ENCODE peak calls at places on chromosomes 7 and 10, in seven cellular contexts. One of them, this sample, is unnamed.

GRCh38 chr7:148865283-148865682 is 18.8 kb downstream of the EZH2 start:
- DNase-seq in AG04450: no peak
- DNase-seq in caudate nucleus: no peak
- DNase-seq in nucleus accumbens: no peak
- DNase-seq in Right ventricle myocardium superior: no peak
- DNase-seq in hypothalamus: no peak
- DNase-seq in activated CD4-positive, alpha-beta T cell treated with anti-CD3 and anti-CD28 coated beads, Interleukin-2, amount 50 U/mL, for 1 hour: no peak
- DNase-seq in this sample: no peak

GRCh38 chr10:112006407-112006806 is 177.2 kb downstream of the GPAM start:
- DNase-seq in AG04450: no peak
- DNase-seq in caudate nucleus: no peak
- DNase-seq in nucleus accumbens: no peak
- DNase-seq in Right ventricle myocardium superior: no peak
- DNase-seq in hypothalamus: no peak
- DNase-seq in activated CD4-positive, alpha-beta T cell treated with anti-CD3 and anti-CD28 coated beads, Interleukin-2, amount 50 U/mL, for 1 hour: no peak
- DNase-seq in this sample: no peak

GRCh38 chr7:113394856-113395255 is 276.5 kb upstream of the SMIM30 start:
- DNase-seq in AG04450: no peak
- DNase-seq in caudate nucleus: no peak
- DNase-seq in nucleus accumbens: no peak
- DNase-seq in Right ventricle myocardium superior: no peak
- DNase-seq in hypothalamus: no peak
- DNase-seq in activated CD4-positive, alpha-beta T cell treated with anti-CD3 and anti-CD28 coated beads, Interleukin-2, amount 50 U/mL, for 1 hour: no peak
- DNase-seq in this sample: no peak

GRCh38 chr10:129893690-129894089 is 70.4 kb downstream of the EBF3 start:
- DNase-seq in AG04450: no peak
- DNase-seq in caudate nucleus: no peak
- DNase-seq in nucleus accumbens: no peak
- DNase-seq in Right ventricle myocardium superior: no peak
- DNase-seq in hypothalamus: no peak
- DNase-seq in activated CD4-positive, alpha-beta T cell treated with anti-CD3 and anti-CD28 coated beads, Interleukin-2, amount 50 U/mL, for 1 hour: no peak
- DNase-seq in this sample: no peak

GRCh38 chr7:20095862-20096261 is 121.3 kb downstream of the MACC1 start:
- DNase-seq in AG04450: no peak
- DNase-seq in caudate nucleus: no peak
- DNase-seq in nucleus accumbens: no peak
- DNase-seq in Right ventricle myocardium superior: no peak
- DNase-seq in hypothalamus: no peak
- DNase-seq in activated CD4-positive, alpha-beta T cell treated with anti-CD3 and anti-CD28 coated beads, Interleukin-2, amount 50 U/mL, for 1 hour: no peak
- DNase-seq in this sample: no peak

GRCh38 chr10:45471531-45472310 is 97.7 kb downstream of the ALOX5 start:
- DNase-seq in AG04450: no peak
- DNase-seq in caudate nucleus: no peak
- DNase-seq in nucleus accumbens: no peak
- DNase-seq in Right ventricle myocardium superior: no peak
- DNase-seq in hypothalamus: no peak
- DNase-seq in activated CD4-positive, alpha-beta T cell treated with anti-CD3 and anti-CD28 coated beads, Interleukin-2, amount 50 U/mL, for 1 hour: no peak
- DNase-seq in this sample: no peak

GRCh38 chr7:107628461-107629064 is 32.1 kb upstream of the SLC26A4 start:
- DNase-seq in AG04450: no peak
- DNase-seq in caudate nucleus: no peak
- DNase-seq in nucleus accumbens: no peak
- DNase-seq in Right ventricle myocardium superior: no peak
- DNase-seq in hypothalamus: no peak
- DNase-seq in activated CD4-positive, alpha-beta T cell treated with anti-CD3 and anti-CD28 coated beads, Interleukin-2, amount 50 U/mL, for 1 hour: no peak
- DNase-seq in this sample: no peak

GRCh38 chr10:4457597-4457996 is 368.4 kb upstream of the AKR1E2 start:
- DNase-seq in AG04450: no peak
- DNase-seq in caudate nucleus: no peak
- DNase-seq in nucleus accumbens: no peak
- DNase-seq in Right ventricle myocardium superior: no peak
- DNase-seq in hypothalamus: no peak
- DNase-seq in activated CD4-positive, alpha-beta T cell treated with anti-CD3 and anti-CD28 coated beads, Interleukin-2, amount 50 U/mL, for 1 hour: no peak
- DNase-seq in this sample: no peak

GRCh38 chr10:77325233-77325537 is 312.4 kb downstream of the KCNMA1 start:
- DNase-seq in AG04450: no peak
- DNase-seq in caudate nucleus: no peak
- DNase-seq in nucleus accumbens: no peak
- DNase-seq in Right ventricle myocardium superior: no peak
- DNase-seq in hypothalamus: no peak
- DNase-seq in activated CD4-positive, alpha-beta T cell treated with anti-CD3 and anti-CD28 coated beads, Interleukin-2, amount 50 U/mL, for 1 hour: no peak
- DNase-seq in this sample: no peak

GRCh38 chr7:30181211-30181610 is 46.4 kb downstream of the MTURN start:
- DNase-seq in AG04450: no peak
- DNase-seq in caudate nucleus: no peak
- DNase-seq in nucleus accumbens: no peak
- DNase-seq in Right ventricle myocardium superior: no peak
- DNase-seq in hypothalamus: no peak
- DNase-seq in activated CD4-positive, alpha-beta T cell treated with anti-CD3 and anti-CD28 coated beads, Interleukin-2, amount 50 U/mL, for 1 hour: no peak
- DNase-seq in this sample: peak

GRCh38 chr10:57905866-57906265 is 361.8 kb downstream of the IPMK start:
- DNase-seq in AG04450: no peak
- DNase-seq in caudate nucleus: no peak
- DNase-seq in nucleus accumbens: no peak
- DNase-seq in Right ventricle myocardium superior: no peak
- DNase-seq in hypothalamus: no peak
- DNase-seq in activated CD4-positive, alpha-beta T cell treated with anti-CD3 and anti-CD28 coated beads, Interleukin-2, amount 50 U/mL, for 1 hour: no peak
- DNase-seq in this sample: no peak

GRCh38 chr10:71819985-71820384 is 31.1 kb downstream of the PSAP start:
- DNase-seq in AG04450: no peak
- DNase-seq in caudate nucleus: no peak
- DNase-seq in nucleus accumbens: no peak
- DNase-seq in Right ventricle myocardium superior: no peak
- DNase-seq in hypothalamus: no peak
- DNase-seq in activated CD4-positive, alpha-beta T cell treated with anti-CD3 and anti-CD28 coated beads, Interleukin-2, amount 50 U/mL, for 1 hour: no peak
- DNase-seq in this sample: no peak

GRCh38 chr7:121547341-121548092 is 151.4 kb upstream of the FAM3C start:
- DNase-seq in AG04450: peak
- DNase-seq in caudate nucleus: no peak
- DNase-seq in nucleus accumbens: no peak
- DNase-seq in Right ventricle myocardium superior: no peak
- DNase-seq in hypothalamus: no peak
- DNase-seq in activated CD4-positive, alpha-beta T cell treated with anti-CD3 and anti-CD28 coated beads, Interleukin-2, amount 50 U/mL, for 1 hour: no peak
- DNase-seq in this sample: no peak

GRCh38 chr10:32149257-32149955 is 93.2 kb upstream of the KIF5B start:
- DNase-seq in AG04450: peak
- DNase-seq in caudate nucleus: no peak
- DNase-seq in nucleus accumbens: no peak
- DNase-seq in Right ventricle myocardium superior: peak
- DNase-seq in hypothalamus: no peak
- DNase-seq in activated CD4-positive, alpha-beta T cell treated with anti-CD3 and anti-CD28 coated beads, Interleukin-2, amount 50 U/mL, for 1 hour: no peak
- DNase-seq in this sample: peak

GRCh38 chr10:121804460-121804859 is 123.4 kb downstream of the ATE1 start:
- DNase-seq in AG04450: peak
- DNase-seq in caudate nucleus: no peak
- DNase-seq in nucleus accumbens: no peak
- DNase-seq in Right ventricle myocardium superior: no peak
- DNase-seq in hypothalamus: no peak
- DNase-seq in activated CD4-positive, alpha-beta T cell treated with anti-CD3 and anti-CD28 coated beads, Interleukin-2, amount 50 U/mL, for 1 hour: no peak
- DNase-seq in this sample: no peak

GRCh38 chr10:42482411-42482810 is 156.0 kb downstream of the ZNF33B start:
- DNase-seq in AG04450: no peak
- DNase-seq in caudate nucleus: no peak
- DNase-seq in nucleus accumbens: no peak
- DNase-seq in Right ventricle myocardium superior: no peak
- DNase-seq in hypothalamus: no peak
- DNase-seq in activated CD4-positive, alpha-beta T cell treated with anti-CD3 and anti-CD28 coated beads, Interleukin-2, amount 50 U/mL, for 1 hour: no peak
- DNase-seq in this sample: no peak

GRCh38 chr10:133034762-133035161 is 53.0 kb upstream of the ADGRA1 start:
- DNase-seq in AG04450: no peak
- DNase-seq in caudate nucleus: no peak
- DNase-seq in nucleus accumbens: no peak
- DNase-seq in Right ventricle myocardium superior: no peak
- DNase-seq in hypothalamus: no peak
- DNase-seq in activated CD4-positive, alpha-beta T cell treated with anti-CD3 and anti-CD28 coated beads, Interleukin-2, amount 50 U/mL, for 1 hour: no peak
- DNase-seq in this sample: no peak